ENCODE peak calls at places on chromosomes 16 and 17, in six cellular contexts. One of them, this sample, is unnamed. For H3K27me3, the result is how much of the 10 kb centered on the place peaks cover.

GRCh38 chr16:75471723-75472634 is 7.5 kb upstream of the TMEM170A start:
- DNase-seq in left ventricle myocardium inferior: no peak
- DNase-seq in stomach: peak
- DNase-seq in body of pancreas: peak
- DNase-seq in astrocyte: peak
- DNase-seq in PC-3: peak
- DNase-seq in this sample: no peak

GRCh38 chr16:85462405-85463227 is 150.5 kb upstream of the GSE1 start:
- DNase-seq in left ventricle myocardium inferior: peak
- DNase-seq in PC-3: no peak
- DNase-seq in astrocyte: no peak
- DNase-seq in stomach: peak
- DNase-seq in body of pancreas: peak
- DNase-seq in this sample: no peak

GRCh38 chr17:17041018-17041521 is 1.2 kb upstream of the MPRIP start:
- DNase-seq in stomach: no peak
- DNase-seq in body of pancreas: peak
- DNase-seq in astrocyte: no peak
- DNase-seq in left ventricle myocardium inferior: no peak
- DNase-seq in PC-3: peak
- DNase-seq in this sample: no peak

GRCh38 chr17:61389670-61390478 is 9.8 kb upstream of the TBX2 start:
- DNase-seq in astrocyte: no peak
- DNase-seq in body of pancreas: peak
- DNase-seq in PC-3: peak
- DNase-seq in stomach: peak
- DNase-seq in left ventricle myocardium inferior: no peak
- DNase-seq in this sample: no peak

GRCh38 chr16:4293822-4294457 is 21.1 kb upstream of the TFAP4 start:
- DNase-seq in stomach: peak
- DNase-seq in PC-3: peak
- DNase-seq in astrocyte: peak
- DNase-seq in body of pancreas: peak
- DNase-seq in left ventricle myocardium inferior: peak
- DNase-seq in this sample: no peak

GRCh38 chr16:84177740-84178070 is 9.2 kb downstream of the TAF1C start:
- DNase-seq in stomach: no peak
- DNase-seq in astrocyte: peak
- DNase-seq in PC-3: no peak
- DNase-seq in left ventricle myocardium inferior: no peak
- DNase-seq in body of pancreas: no peak
- DNase-seq in this sample: no peak

GRCh38 chr16:70746708-70747424 is 54.1 kb downstream of the VAC14 start:
- DNase-seq in PC-3: peak
- DNase-seq in astrocyte: peak
- DNase-seq in stomach: peak
- DNase-seq in body of pancreas: peak
- DNase-seq in left ventricle myocardium inferior: peak
- DNase-seq in this sample: peak

GRCh38 chr16:59573528-59574271 is 839.6 kb upstream of the GOT2 start:
- DNase-seq in body of pancreas: no peak
- DNase-seq in astrocyte: peak
- DNase-seq in left ventricle myocardium inferior: no peak
- DNase-seq in PC-3: peak
- DNase-seq in stomach: no peak
- DNase-seq in this sample: no peak

GRCh38 chr16:50196736-50197135 is 43.6 kb downstream of the TENT4B start:
- DNase-seq in stomach: no peak
- DNase-seq in astrocyte: peak
- DNase-seq in PC-3: no peak
- DNase-seq in body of pancreas: no peak
- DNase-seq in left ventricle myocardium inferior: no peak
- DNase-seq in this sample: no peak

GRCh38 chr17:18093616-18094408 is 6.1 kb downstream of the DRG2 start:
- DNase-seq in left ventricle myocardium inferior: peak
- DNase-seq in astrocyte: peak
- DNase-seq in PC-3: peak
- DNase-seq in body of pancreas: peak
- DNase-seq in stomach: no peak
- DNase-seq in this sample: no peak
- TF ChIP-seq CTCF in left ventricle myocardium inferior: peak
- TF ChIP-seq CTCF in astrocyte: peak
- TF ChIP-seq CTCF in PC-3: peak
- TF ChIP-seq CTCF in body of pancreas: no peak
- TF ChIP-seq CTCF in stomach: peak
- TF ChIP-seq CTCF in this sample: peak

GRCh38 chr17:8072727-8073461 is 14.6 kb downstream of the ALOX12B start:
- DNase-seq in left ventricle myocardium inferior: no peak
- DNase-seq in stomach: no peak
- DNase-seq in PC-3: no peak
- DNase-seq in astrocyte: no peak
- DNase-seq in body of pancreas: peak
- DNase-seq in this sample: no peak
- H3K27me3 ChIP-seq in left ventricle myocardium inferior: half or more
- H3K27me3 ChIP-seq in stomach: under half
- H3K27me3 ChIP-seq in PC-3: under half
- H3K27me3 ChIP-seq in astrocyte: half or more
- H3K27me3 ChIP-seq in body of pancreas: under half
- H3K27me3 ChIP-seq in this sample: half or more

DNA sequence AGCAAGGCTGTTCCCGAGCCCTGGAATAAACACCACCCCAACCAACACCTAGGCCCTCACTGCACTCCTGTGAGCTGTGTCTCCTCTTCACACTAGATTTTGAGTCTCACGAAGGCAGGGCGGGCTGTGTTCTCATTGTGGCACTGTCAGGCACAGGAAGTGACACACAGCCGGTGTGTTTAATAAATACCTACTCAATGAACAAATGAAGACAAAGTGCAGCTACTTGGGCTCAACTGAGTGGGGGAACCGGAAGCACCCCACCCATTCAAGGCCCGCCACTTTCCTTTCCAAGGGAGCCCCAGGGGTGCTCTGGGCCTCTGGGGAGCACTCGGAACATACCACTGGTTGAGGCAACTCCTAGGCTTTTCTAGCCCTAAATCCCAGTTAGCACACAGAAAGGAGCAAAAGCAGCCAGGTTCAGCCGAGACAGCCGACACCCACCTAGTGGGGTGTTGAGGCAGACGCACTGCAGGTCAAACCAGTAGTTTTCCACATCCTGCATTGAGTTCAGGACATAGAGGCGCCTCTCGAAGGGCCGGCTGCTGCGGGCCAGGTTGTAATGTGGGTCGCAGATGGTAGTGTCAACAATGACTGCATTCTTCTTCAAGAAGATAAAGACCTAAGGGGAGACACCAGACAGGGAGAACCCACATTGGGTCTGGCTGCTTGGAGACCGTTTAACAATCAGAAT is 57.7 kb downstream of the GTF3C1 start:
- DNase-seq in astrocyte: no peak
- DNase-seq in stomach: no peak
- DNase-seq in body of pancreas: no peak
- DNase-seq in left ventricle myocardium inferior: no peak
- DNase-seq in PC-3: peak
- DNase-seq in this sample: no peak
- H3K4me3 ChIP-seq in astrocyte: no peak
- H3K4me3 ChIP-seq in stomach: no peak
- H3K4me3 ChIP-seq in body of pancreas: no peak
- H3K4me3 ChIP-seq in left ventricle myocardium inferior: no peak
- H3K4me3 ChIP-seq in PC-3: no peak
- H3K4me3 ChIP-seq in this sample: no peak

GRCh38 chr16:14199199-14199598 is 128.1 kb downstream of the MRTFB start:
- DNase-seq in PC-3: no peak
- DNase-seq in stomach: no peak
- DNase-seq in body of pancreas: no peak
- DNase-seq in left ventricle myocardium inferior: no peak
- DNase-seq in astrocyte: peak
- DNase-seq in this sample: no peak

GRCh38 chr16:14202095-14202494 is 131.0 kb downstream of the MRTFB start:
- DNase-seq in astrocyte: no peak
- DNase-seq in body of pancreas: no peak
- DNase-seq in left ventricle myocardium inferior: no peak
- DNase-seq in stomach: no peak
- DNase-seq in PC-3: no peak
- DNase-seq in this sample: no peak

GRCh38 chr16:14199624-14200023 is 128.5 kb downstream of the MRTFB start:
- DNase-seq in left ventricle myocardium inferior: no peak
- DNase-seq in stomach: no peak
- DNase-seq in PC-3: peak
- DNase-seq in astrocyte: peak
- DNase-seq in body of pancreas: no peak
- DNase-seq in this sample: no peak

GRCh38 chr16:14205666-14206065 is 134.5 kb downstream of the MRTFB start:
- DNase-seq in left ventricle myocardium inferior: no peak
- DNase-seq in astrocyte: no peak
- DNase-seq in stomach: no peak
- DNase-seq in PC-3: no peak
- DNase-seq in body of pancreas: no peak
- DNase-seq in this sample: no peak

DNA sequence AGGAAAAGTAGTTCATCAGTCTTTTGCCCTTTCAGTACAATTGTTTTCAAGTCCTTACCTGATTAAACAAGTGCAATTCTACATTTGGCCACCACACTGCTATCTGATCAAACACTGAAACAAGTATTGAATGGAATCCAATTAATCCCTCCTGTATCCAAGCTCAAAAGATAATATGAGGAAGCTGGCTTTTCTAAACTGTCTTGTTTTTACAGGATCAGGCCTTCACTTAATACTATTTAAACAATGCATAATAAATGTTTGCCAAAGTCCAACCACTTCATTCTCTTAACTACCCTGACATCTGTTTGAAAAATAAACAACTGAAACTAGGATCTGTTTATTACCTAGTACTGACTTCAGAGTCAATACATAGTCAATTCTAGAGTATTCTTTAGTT is 131.6 kb downstream of the MRTFB start:
- DNase-seq in PC-3: peak
- DNase-seq in left ventricle myocardium inferior: no peak
- DNase-seq in body of pancreas: no peak
- DNase-seq in stomach: no peak
- DNase-seq in astrocyte: peak
- DNase-seq in this sample: no peak
- TF ChIP-seq CTCF in PC-3: peak
- TF ChIP-seq CTCF in left ventricle myocardium inferior: peak
- TF ChIP-seq CTCF in body of pancreas: peak
- TF ChIP-seq CTCF in stomach: peak
- TF ChIP-seq CTCF in astrocyte: peak
- TF ChIP-seq CTCF in this sample: peak

GRCh38 chr17:50561796-50562195 is 1.3 kb downstream of the CACNA1G start:
- DNase-seq in PC-3: no peak
- DNase-seq in body of pancreas: no peak
- DNase-seq in astrocyte: no peak
- DNase-seq in left ventricle myocardium inferior: no peak
- DNase-seq in stomach: no peak
- DNase-seq in this sample: no peak
- H3K27me3 ChIP-seq in PC-3: under half
- H3K27me3 ChIP-seq in body of pancreas: under half
- H3K27me3 ChIP-seq in astrocyte: half or more
- H3K27me3 ChIP-seq in left ventricle myocardium inferior: half or more
- H3K27me3 ChIP-seq in stomach: under half
- H3K27me3 ChIP-seq in this sample: under half

GRCh38 chr16:89167425-89167941 is 4.1 kb upstream of the CDH15 start:
- DNase-seq in body of pancreas: peak
- DNase-seq in stomach: peak
- DNase-seq in PC-3: peak
- DNase-seq in left ventricle myocardium inferior: peak
- DNase-seq in astrocyte: peak
- DNase-seq in this sample: no peak
- H3K4me3 ChIP-seq in body of pancreas: no peak
- H3K4me3 ChIP-seq in stomach: no peak
- H3K4me3 ChIP-seq in PC-3: no peak
- H3K4me3 ChIP-seq in left ventricle myocardium inferior: peak
- H3K4me3 ChIP-seq in astrocyte: no peak
- H3K4me3 ChIP-seq in this sample: no peak

GRCh38 chr16:87392823-87393679 is 915 bp downstream of the MAP1LC3B start:
- DNase-seq in PC-3: peak
- DNase-seq in astrocyte: peak
- DNase-seq in left ventricle myocardium inferior: peak
- DNase-seq in body of pancreas: peak
- DNase-seq in stomach: peak
- DNase-seq in this sample: no peak
- TF ChIP-seq CTCF in PC-3: peak
- TF ChIP-seq CTCF in astrocyte: no peak
- TF ChIP-seq CTCF in left ventricle myocardium inferior: peak
- TF ChIP-seq CTCF in body of pancreas: peak
- TF ChIP-seq CTCF in stomach: no peak
- TF ChIP-seq CTCF in this sample: peak

This sample was measured in BJ.